ENCODE peak calls at places on chromosomes 5 and 9, in eight cellular contexts. One of them, this sample, is unnamed.

GRCh38 chr9:83431470-83432060 is 106.6 kb downstream of the FRMD3 start:
- DNase-seq in NCI-H187 treated with DMSO at 0.1 percent for 48 hours: no peak
- DNase-seq in HFF-Myc: no peak
- DNase-seq in spleen: no peak
- DNase-seq in DMS 273 treated with DMSO at 0.1 percent for 48 hours: no peak
- DNase-seq in ELR: no peak
- DNase-seq in iris pigment epithelial cell: no peak
- DNase-seq in activated naive CD8-positive, alpha-beta T cell treated with anti-CD3 and anti-CD28 coated beads, Interleukin-2, amount 50 U/mL, for 16 hours: no peak
- DNase-seq in this sample: no peak

GRCh38 chr5:108259306-108259705 is 122.6 kb downstream of the FBXL17 start:
- DNase-seq in NCI-H187 treated with DMSO at 0.1 percent for 48 hours: no peak
- DNase-seq in HFF-Myc: no peak
- DNase-seq in spleen: no peak
- DNase-seq in DMS 273 treated with DMSO at 0.1 percent for 48 hours: no peak
- DNase-seq in ELR: peak
- DNase-seq in iris pigment epithelial cell: peak
- DNase-seq in activated naive CD8-positive, alpha-beta T cell treated with anti-CD3 and anti-CD28 coated beads, Interleukin-2, amount 50 U/mL, for 16 hours: no peak
- DNase-seq in this sample: peak

GRCh38 chr9:116450378-116451139 is 236.5 kb upstream of the TRIM32 start:
- DNase-seq in NCI-H187 treated with DMSO at 0.1 percent for 48 hours: no peak
- DNase-seq in HFF-Myc: no peak
- DNase-seq in spleen: no peak
- DNase-seq in DMS 273 treated with DMSO at 0.1 percent for 48 hours: no peak
- DNase-seq in ELR: peak
- DNase-seq in iris pigment epithelial cell: peak
- DNase-seq in activated naive CD8-positive, alpha-beta T cell treated with anti-CD3 and anti-CD28 coated beads, Interleukin-2, amount 50 U/mL, for 16 hours: no peak
- DNase-seq in this sample: peak

GRCh38 chr5:163867324-163867723 is 361.9 kb downstream of the MAT2B start:
- DNase-seq in NCI-H187 treated with DMSO at 0.1 percent for 48 hours: no peak
- DNase-seq in HFF-Myc: no peak
- DNase-seq in spleen: no peak
- DNase-seq in DMS 273 treated with DMSO at 0.1 percent for 48 hours: no peak
- DNase-seq in ELR: peak
- DNase-seq in iris pigment epithelial cell: peak
- DNase-seq in activated naive CD8-positive, alpha-beta T cell treated with anti-CD3 and anti-CD28 coated beads, Interleukin-2, amount 50 U/mL, for 16 hours: no peak
- DNase-seq in this sample: peak

GRCh38 chr9:126666155-126666803 is 52.6 kb downstream of the LMX1B start:
- DNase-seq in NCI-H187 treated with DMSO at 0.1 percent for 48 hours: no peak
- DNase-seq in HFF-Myc: no peak
- DNase-seq in spleen: no peak
- DNase-seq in DMS 273 treated with DMSO at 0.1 percent for 48 hours: no peak
- DNase-seq in ELR: no peak
- DNase-seq in iris pigment epithelial cell: no peak
- DNase-seq in activated naive CD8-positive, alpha-beta T cell treated with anti-CD3 and anti-CD28 coated beads, Interleukin-2, amount 50 U/mL, for 16 hours: no peak
- DNase-seq in this sample: no peak

GRCh38 chr9:31304576-31304975 is 1079.9 kb upstream of the ACO1 start:
- DNase-seq in NCI-H187 treated with DMSO at 0.1 percent for 48 hours: no peak
- DNase-seq in HFF-Myc: no peak
- DNase-seq in spleen: no peak
- DNase-seq in DMS 273 treated with DMSO at 0.1 percent for 48 hours: no peak
- DNase-seq in ELR: peak
- DNase-seq in iris pigment epithelial cell: peak
- DNase-seq in activated naive CD8-positive, alpha-beta T cell treated with anti-CD3 and anti-CD28 coated beads, Interleukin-2, amount 50 U/mL, for 16 hours: no peak
- DNase-seq in this sample: no peak

GRCh38 chr5:40479939-40480338 is 199.8 kb upstream of the PTGER4 start:
- DNase-seq in NCI-H187 treated with DMSO at 0.1 percent for 48 hours: no peak
- DNase-seq in HFF-Myc: no peak
- DNase-seq in spleen: no peak
- DNase-seq in DMS 273 treated with DMSO at 0.1 percent for 48 hours: no peak
- DNase-seq in ELR: no peak
- DNase-seq in iris pigment epithelial cell: no peak
- DNase-seq in activated naive CD8-positive, alpha-beta T cell treated with anti-CD3 and anti-CD28 coated beads, Interleukin-2, amount 50 U/mL, for 16 hours: no peak
- DNase-seq in this sample: no peak

GRCh38 chr9:92718086-92719001 is 46.3 kb downstream of the BICD2 start:
- DNase-seq in NCI-H187 treated with DMSO at 0.1 percent for 48 hours: no peak
- DNase-seq in HFF-Myc: no peak
- DNase-seq in spleen: peak
- DNase-seq in DMS 273 treated with DMSO at 0.1 percent for 48 hours: no peak
- DNase-seq in ELR: no peak
- DNase-seq in iris pigment epithelial cell: no peak
- DNase-seq in activated naive CD8-positive, alpha-beta T cell treated with anti-CD3 and anti-CD28 coated beads, Interleukin-2, amount 50 U/mL, for 16 hours: no peak
- DNase-seq in this sample: no peak

GRCh38 chr9:2087500-2088313 is 72.6 kb downstream of the SMARCA2 start:
- DNase-seq in NCI-H187 treated with DMSO at 0.1 percent for 48 hours: peak
- DNase-seq in HFF-Myc: no peak
- DNase-seq in spleen: no peak
- DNase-seq in DMS 273 treated with DMSO at 0.1 percent for 48 hours: peak
- DNase-seq in ELR: peak
- DNase-seq in iris pigment epithelial cell: peak
- DNase-seq in activated naive CD8-positive, alpha-beta T cell treated with anti-CD3 and anti-CD28 coated beads, Interleukin-2, amount 50 U/mL, for 16 hours: no peak
- DNase-seq in this sample: peak

GRCh38 chr9:133737071-133737773 is 930 bp downstream of the SARDH start:
- DNase-seq in NCI-H187 treated with DMSO at 0.1 percent for 48 hours: no peak
- DNase-seq in HFF-Myc: no peak
- DNase-seq in spleen: no peak
- DNase-seq in DMS 273 treated with DMSO at 0.1 percent for 48 hours: no peak
- DNase-seq in ELR: no peak
- DNase-seq in iris pigment epithelial cell: no peak
- DNase-seq in activated naive CD8-positive, alpha-beta T cell treated with anti-CD3 and anti-CD28 coated beads, Interleukin-2, amount 50 U/mL, for 16 hours: no peak
- DNase-seq in this sample: no peak

GRCh38 chr9:131677445-131678180 is 62.3 kb downstream of the RAPGEF1 start:
- DNase-seq in NCI-H187 treated with DMSO at 0.1 percent for 48 hours: no peak
- DNase-seq in HFF-Myc: peak
- DNase-seq in spleen: no peak
- DNase-seq in DMS 273 treated with DMSO at 0.1 percent for 48 hours: peak
- DNase-seq in ELR: peak
- DNase-seq in iris pigment epithelial cell: peak
- DNase-seq in activated naive CD8-positive, alpha-beta T cell treated with anti-CD3 and anti-CD28 coated beads, Interleukin-2, amount 50 U/mL, for 16 hours: no peak
- DNase-seq in this sample: peak

GRCh38 chr5:154813736-154814135 is 36.7 kb downstream of the FAXDC2 start:
- DNase-seq in NCI-H187 treated with DMSO at 0.1 percent for 48 hours: no peak
- DNase-seq in HFF-Myc: no peak
- DNase-seq in spleen: peak
- DNase-seq in DMS 273 treated with DMSO at 0.1 percent for 48 hours: no peak
- DNase-seq in ELR: no peak
- DNase-seq in iris pigment epithelial cell: no peak
- DNase-seq in activated naive CD8-positive, alpha-beta T cell treated with anti-CD3 and anti-CD28 coated beads, Interleukin-2, amount 50 U/mL, for 16 hours: no peak
- DNase-seq in this sample: no peak

GRCh38 chr5:6454628-6455053 is 6.0 kb downstream of the UBE2QL1 start:
- DNase-seq in NCI-H187 treated with DMSO at 0.1 percent for 48 hours: no peak
- DNase-seq in HFF-Myc: no peak
- DNase-seq in spleen: no peak
- DNase-seq in DMS 273 treated with DMSO at 0.1 percent for 48 hours: no peak
- DNase-seq in ELR: no peak
- DNase-seq in iris pigment epithelial cell: no peak
- DNase-seq in activated naive CD8-positive, alpha-beta T cell treated with anti-CD3 and anti-CD28 coated beads, Interleukin-2, amount 50 U/mL, for 16 hours: no peak
- DNase-seq in this sample: no peak

GRCh38 chr5:107431998-107432397 is 238.7 kb downstream of the EFNA5 start:
- DNase-seq in NCI-H187 treated with DMSO at 0.1 percent for 48 hours: no peak
- DNase-seq in HFF-Myc: no peak
- DNase-seq in spleen: no peak
- DNase-seq in DMS 273 treated with DMSO at 0.1 percent for 48 hours: no peak
- DNase-seq in ELR: peak
- DNase-seq in iris pigment epithelial cell: peak
- DNase-seq in activated naive CD8-positive, alpha-beta T cell treated with anti-CD3 and anti-CD28 coated beads, Interleukin-2, amount 50 U/mL, for 16 hours: no peak
- DNase-seq in this sample: peak

GRCh38 chr5:31029925-31030324 is 163.6 kb upstream of the CDH6 start:
- DNase-seq in NCI-H187 treated with DMSO at 0.1 percent for 48 hours: no peak
- DNase-seq in HFF-Myc: no peak
- DNase-seq in spleen: no peak
- DNase-seq in DMS 273 treated with DMSO at 0.1 percent for 48 hours: no peak
- DNase-seq in ELR: no peak
- DNase-seq in iris pigment epithelial cell: no peak
- DNase-seq in activated naive CD8-positive, alpha-beta T cell treated with anti-CD3 and anti-CD28 coated beads, Interleukin-2, amount 50 U/mL, for 16 hours: no peak
- DNase-seq in this sample: no peak

GRCh38 chr9:129752915-129753724 is at the start of gene PTGES:
- DNase-seq in NCI-H187 treated with DMSO at 0.1 percent for 48 hours: no peak
- DNase-seq in HFF-Myc: peak
- DNase-seq in spleen: peak
- DNase-seq in DMS 273 treated with DMSO at 0.1 percent for 48 hours: peak
- DNase-seq in ELR: peak
- DNase-seq in iris pigment epithelial cell: peak
- DNase-seq in activated naive CD8-positive, alpha-beta T cell treated with anti-CD3 and anti-CD28 coated beads, Interleukin-2, amount 50 U/mL, for 16 hours: no peak
- DNase-seq in this sample: peak

GRCh38 chr5:149260761-149261160 is 10.9 kb upstream of the AFAP1L1 start:
- DNase-seq in NCI-H187 treated with DMSO at 0.1 percent for 48 hours: peak
- DNase-seq in HFF-Myc: no peak
- DNase-seq in spleen: no peak
- DNase-seq in DMS 273 treated with DMSO at 0.1 percent for 48 hours: no peak
- DNase-seq in ELR: peak
- DNase-seq in iris pigment epithelial cell: no peak
- DNase-seq in activated naive CD8-positive, alpha-beta T cell treated with anti-CD3 and anti-CD28 coated beads, Interleukin-2, amount 50 U/mL, for 16 hours: no peak
- DNase-seq in this sample: no peak

GRCh38 chr9:36163049-36163839 is 5.9 kb upstream of the CCIN start:
- DNase-seq in NCI-H187 treated with DMSO at 0.1 percent for 48 hours: no peak
- DNase-seq in HFF-Myc: peak
- DNase-seq in spleen: no peak
- DNase-seq in DMS 273 treated with DMSO at 0.1 percent for 48 hours: peak
- DNase-seq in ELR: peak
- DNase-seq in iris pigment epithelial cell: peak
- DNase-seq in activated naive CD8-positive, alpha-beta T cell treated with anti-CD3 and anti-CD28 coated beads, Interleukin-2, amount 50 U/mL, for 16 hours: no peak
- DNase-seq in this sample: peak

GRCh38 chr9:16925426-16925825 is 55.0 kb upstream of the BNC2 start:
- DNase-seq in NCI-H187 treated with DMSO at 0.1 percent for 48 hours: no peak
- DNase-seq in HFF-Myc: no peak
- DNase-seq in spleen: no peak
- DNase-seq in DMS 273 treated with DMSO at 0.1 percent for 48 hours: no peak
- DNase-seq in ELR: no peak
- DNase-seq in iris pigment epithelial cell: peak
- DNase-seq in activated naive CD8-positive, alpha-beta T cell treated with anti-CD3 and anti-CD28 coated beads, Interleukin-2, amount 50 U/mL, for 16 hours: no peak
- DNase-seq in this sample: no peak

GRCh38 chr5:173839117-173839713 is 48.9 kb upstream of the CPEB4 start:
- DNase-seq in NCI-H187 treated with DMSO at 0.1 percent for 48 hours: no peak
- DNase-seq in HFF-Myc: no peak
- DNase-seq in spleen: no peak
- DNase-seq in DMS 273 treated with DMSO at 0.1 percent for 48 hours: no peak
- DNase-seq in ELR: no peak
- DNase-seq in iris pigment epithelial cell: no peak
- DNase-seq in activated naive CD8-positive, alpha-beta T cell treated with anti-CD3 and anti-CD28 coated beads, Interleukin-2, amount 50 U/mL, for 16 hours: no peak
- DNase-seq in this sample: no peak